ENCODE peak calls at places on chromosomes 7 and 10, in eight cellular contexts. One of them, this sample, is unnamed.

GRCh38 chr10:52197098-52197497 is 117.0 kb upstream of the DKK1 start:
- DNase-seq in hippocampal formation: no peak
- DNase-seq in activated CD4-positive, alpha-beta T cell treated with anti-CD3 and anti-CD28 coated beads for 48 hours: no peak
- DNase-seq in ELR: no peak
- DNase-seq in upper lobe of right lung: no peak
- DNase-seq in mesendoderm: no peak
- DNase-seq in activated CD8-positive, alpha-beta T cell treated with anti-CD3 and anti-CD28 coated beads for 36 hours: no peak
- DNase-seq in activated naive CD8-positive, alpha-beta T cell treated with anti-CD3 and anti-CD28 coated beads, Interleukin-2, amount 50 U/mL, for 24 hours: no peak
- DNase-seq in this sample: no peak

GRCh38 chr10:5876181-5876768 is 13.4 kb downstream of the ANKRD16 start:
- DNase-seq in hippocampal formation: no peak
- DNase-seq in activated CD4-positive, alpha-beta T cell treated with anti-CD3 and anti-CD28 coated beads for 48 hours: no peak
- DNase-seq in ELR: no peak
- DNase-seq in upper lobe of right lung: no peak
- DNase-seq in mesendoderm: no peak
- DNase-seq in activated CD8-positive, alpha-beta T cell treated with anti-CD3 and anti-CD28 coated beads for 36 hours: no peak
- DNase-seq in activated naive CD8-positive, alpha-beta T cell treated with anti-CD3 and anti-CD28 coated beads, Interleukin-2, amount 50 U/mL, for 24 hours: no peak
- DNase-seq in this sample: no peak

GRCh38 chr7:92749327-92749730 is 87.0 kb downstream of the CDK6 start:
- DNase-seq in hippocampal formation: no peak
- DNase-seq in activated CD4-positive, alpha-beta T cell treated with anti-CD3 and anti-CD28 coated beads for 48 hours: no peak
- DNase-seq in ELR: peak; percentile 58
- DNase-seq in upper lobe of right lung: no peak
- DNase-seq in mesendoderm: no peak
- DNase-seq in activated CD8-positive, alpha-beta T cell treated with anti-CD3 and anti-CD28 coated beads for 36 hours: no peak
- DNase-seq in activated naive CD8-positive, alpha-beta T cell treated with anti-CD3 and anti-CD28 coated beads, Interleukin-2, amount 50 U/mL, for 24 hours: no peak
- DNase-seq in this sample: no peak

GRCh38 chr10:24118246-24118645 is 90.7 kb upstream of the KIAA1217 start:
- DNase-seq in hippocampal formation: no peak
- DNase-seq in activated CD4-positive, alpha-beta T cell treated with anti-CD3 and anti-CD28 coated beads for 48 hours: no peak
- DNase-seq in ELR: no peak
- DNase-seq in upper lobe of right lung: no peak
- DNase-seq in mesendoderm: peak; percentile 66
- DNase-seq in activated CD8-positive, alpha-beta T cell treated with anti-CD3 and anti-CD28 coated beads for 36 hours: no peak
- DNase-seq in activated naive CD8-positive, alpha-beta T cell treated with anti-CD3 and anti-CD28 coated beads, Interleukin-2, amount 50 U/mL, for 24 hours: no peak
- DNase-seq in this sample: no peak

GRCh38 chr7:96952974-96953391 is 52.4 kb upstream of the DLX6 start:
- DNase-seq in hippocampal formation: no peak
- DNase-seq in activated CD4-positive, alpha-beta T cell treated with anti-CD3 and anti-CD28 coated beads for 48 hours: peak; percentile 2
- DNase-seq in ELR: peak; percentile 30
- DNase-seq in upper lobe of right lung: no peak
- DNase-seq in mesendoderm: no peak
- DNase-seq in activated CD8-positive, alpha-beta T cell treated with anti-CD3 and anti-CD28 coated beads for 36 hours: no peak
- DNase-seq in activated naive CD8-positive, alpha-beta T cell treated with anti-CD3 and anti-CD28 coated beads, Interleukin-2, amount 50 U/mL, for 24 hours: no peak
- DNase-seq in this sample: no peak

GRCh38 chr10:26478061-26478460 is 39.9 kb downstream of the APBB1IP start:
- DNase-seq in hippocampal formation: no peak
- DNase-seq in activated CD4-positive, alpha-beta T cell treated with anti-CD3 and anti-CD28 coated beads for 48 hours: no peak
- DNase-seq in ELR: no peak
- DNase-seq in upper lobe of right lung: no peak
- DNase-seq in mesendoderm: no peak
- DNase-seq in activated CD8-positive, alpha-beta T cell treated with anti-CD3 and anti-CD28 coated beads for 36 hours: peak; percentile 30
- DNase-seq in activated naive CD8-positive, alpha-beta T cell treated with anti-CD3 and anti-CD28 coated beads, Interleukin-2, amount 50 U/mL, for 24 hours: no peak
- DNase-seq in this sample: no peak

GRCh38 chr7:102063736-102064135 is 222.9 kb upstream of the SH2B2 start:
- DNase-seq in hippocampal formation: no peak
- DNase-seq in activated CD4-positive, alpha-beta T cell treated with anti-CD3 and anti-CD28 coated beads for 48 hours: no peak
- DNase-seq in ELR: peak; percentile 91
- DNase-seq in upper lobe of right lung: peak; percentile 71
- DNase-seq in mesendoderm: peak; percentile 98
- DNase-seq in activated CD8-positive, alpha-beta T cell treated with anti-CD3 and anti-CD28 coated beads for 36 hours: no peak
- DNase-seq in activated naive CD8-positive, alpha-beta T cell treated with anti-CD3 and anti-CD28 coated beads, Interleukin-2, amount 50 U/mL, for 24 hours: no peak
- DNase-seq in this sample: no peak

GRCh38 chr7:90250601-90251303 is 5.8 kb downstream of the CFAP69 start:
- DNase-seq in hippocampal formation: no peak
- DNase-seq in activated CD4-positive, alpha-beta T cell treated with anti-CD3 and anti-CD28 coated beads for 48 hours: no peak
- DNase-seq in ELR: no peak
- DNase-seq in upper lobe of right lung: no peak
- DNase-seq in mesendoderm: peak; percentile 33
- DNase-seq in activated CD8-positive, alpha-beta T cell treated with anti-CD3 and anti-CD28 coated beads for 36 hours: no peak
- DNase-seq in activated naive CD8-positive, alpha-beta T cell treated with anti-CD3 and anti-CD28 coated beads, Interleukin-2, amount 50 U/mL, for 24 hours: no peak
- DNase-seq in this sample: no peak

GRCh38 chr10:79403441-79404230 is 41.8 kb downstream of the ZCCHC24 start:
- DNase-seq in hippocampal formation: peak; percentile 79
- DNase-seq in activated CD4-positive, alpha-beta T cell treated with anti-CD3 and anti-CD28 coated beads for 48 hours: no peak
- DNase-seq in ELR: no peak
- DNase-seq in upper lobe of right lung: peak; percentile 65
- DNase-seq in mesendoderm: peak; percentile 79
- DNase-seq in activated CD8-positive, alpha-beta T cell treated with anti-CD3 and anti-CD28 coated beads for 36 hours: no peak
- DNase-seq in activated naive CD8-positive, alpha-beta T cell treated with anti-CD3 and anti-CD28 coated beads, Interleukin-2, amount 50 U/mL, for 24 hours: no peak
- DNase-seq in this sample: no peak

GRCh38 chr10:91415816-91416215 is 5.7 kb downstream of the HECTD2 start:
- DNase-seq in hippocampal formation: no peak
- DNase-seq in activated CD4-positive, alpha-beta T cell treated with anti-CD3 and anti-CD28 coated beads for 48 hours: no peak
- DNase-seq in ELR: peak; percentile 15
- DNase-seq in upper lobe of right lung: no peak
- DNase-seq in mesendoderm: no peak
- DNase-seq in activated CD8-positive, alpha-beta T cell treated with anti-CD3 and anti-CD28 coated beads for 36 hours: no peak
- DNase-seq in activated naive CD8-positive, alpha-beta T cell treated with anti-CD3 and anti-CD28 coated beads, Interleukin-2, amount 50 U/mL, for 24 hours: no peak
- DNase-seq in this sample: no peak

GRCh38 chr10:129446182-129446581 is 20.9 kb upstream of the MGMT start:
- DNase-seq in hippocampal formation: no peak
- DNase-seq in activated CD4-positive, alpha-beta T cell treated with anti-CD3 and anti-CD28 coated beads for 48 hours: no peak
- DNase-seq in ELR: no peak
- DNase-seq in upper lobe of right lung: no peak
- DNase-seq in mesendoderm: peak; percentile 59
- DNase-seq in activated CD8-positive, alpha-beta T cell treated with anti-CD3 and anti-CD28 coated beads for 36 hours: no peak
- DNase-seq in activated naive CD8-positive, alpha-beta T cell treated with anti-CD3 and anti-CD28 coated beads, Interleukin-2, amount 50 U/mL, for 24 hours: no peak
- DNase-seq in this sample: no peak

GRCh38 chr10:12934777-12935176 is 66.7 kb downstream of the CCDC3 start:
- DNase-seq in hippocampal formation: no peak
- DNase-seq in activated CD4-positive, alpha-beta T cell treated with anti-CD3 and anti-CD28 coated beads for 48 hours: no peak
- DNase-seq in ELR: peak; percentile 4
- DNase-seq in upper lobe of right lung: no peak
- DNase-seq in mesendoderm: no peak
- DNase-seq in activated CD8-positive, alpha-beta T cell treated with anti-CD3 and anti-CD28 coated beads for 36 hours: no peak
- DNase-seq in activated naive CD8-positive, alpha-beta T cell treated with anti-CD3 and anti-CD28 coated beads, Interleukin-2, amount 50 U/mL, for 24 hours: no peak
- DNase-seq in this sample: peak; percentile 11

GRCh38 chr10:83012866-83013265 is 1126.4 kb upstream of the GHITM start:
- DNase-seq in hippocampal formation: no peak
- DNase-seq in activated CD4-positive, alpha-beta T cell treated with anti-CD3 and anti-CD28 coated beads for 48 hours: no peak
- DNase-seq in ELR: peak; percentile 48
- DNase-seq in upper lobe of right lung: no peak
- DNase-seq in mesendoderm: peak; percentile 79
- DNase-seq in activated CD8-positive, alpha-beta T cell treated with anti-CD3 and anti-CD28 coated beads for 36 hours: no peak
- DNase-seq in activated naive CD8-positive, alpha-beta T cell treated with anti-CD3 and anti-CD28 coated beads, Interleukin-2, amount 50 U/mL, for 24 hours: no peak
- DNase-seq in this sample: no peak

GRCh38 chr7:80106498-80107113 is 28.0 kb upstream of the GNAI1 start:
- DNase-seq in hippocampal formation: no peak
- DNase-seq in activated CD4-positive, alpha-beta T cell treated with anti-CD3 and anti-CD28 coated beads for 48 hours: no peak
- DNase-seq in ELR: no peak
- DNase-seq in upper lobe of right lung: no peak
- DNase-seq in mesendoderm: peak; percentile 7
- DNase-seq in activated CD8-positive, alpha-beta T cell treated with anti-CD3 and anti-CD28 coated beads for 36 hours: no peak
- DNase-seq in activated naive CD8-positive, alpha-beta T cell treated with anti-CD3 and anti-CD28 coated beads, Interleukin-2, amount 50 U/mL, for 24 hours: no peak
- DNase-seq in this sample: no peak

GRCh38 chr10:42883993-42884983 is 101.7 kb downstream of the BMS1 start:
- DNase-seq in hippocampal formation: no peak
- DNase-seq in activated CD4-positive, alpha-beta T cell treated with anti-CD3 and anti-CD28 coated beads for 48 hours: no peak
- DNase-seq in ELR: no peak
- DNase-seq in upper lobe of right lung: peak; percentile 52
- DNase-seq in mesendoderm: no peak
- DNase-seq in activated CD8-positive, alpha-beta T cell treated with anti-CD3 and anti-CD28 coated beads for 36 hours: no peak
- DNase-seq in activated naive CD8-positive, alpha-beta T cell treated with anti-CD3 and anti-CD28 coated beads, Interleukin-2, amount 50 U/mL, for 24 hours: no peak
- DNase-seq in this sample: no peak

GRCh38 chr10:97991875-97992274 is 38.5 kb downstream of the CRTAC1 start:
- DNase-seq in hippocampal formation: no peak
- DNase-seq in activated CD4-positive, alpha-beta T cell treated with anti-CD3 and anti-CD28 coated beads for 48 hours: no peak
- DNase-seq in ELR: peak; percentile 33
- DNase-seq in upper lobe of right lung: no peak
- DNase-seq in mesendoderm: peak; percentile 73
- DNase-seq in activated CD8-positive, alpha-beta T cell treated with anti-CD3 and anti-CD28 coated beads for 36 hours: no peak
- DNase-seq in activated naive CD8-positive, alpha-beta T cell treated with anti-CD3 and anti-CD28 coated beads, Interleukin-2, amount 50 U/mL, for 24 hours: no peak
- DNase-seq in this sample: no peak

GRCh38 chr10:98267069-98267893 is 713 bp downstream of the LOXL4 start:
- DNase-seq in hippocampal formation: no peak
- DNase-seq in activated CD4-positive, alpha-beta T cell treated with anti-CD3 and anti-CD28 coated beads for 48 hours: no peak
- DNase-seq in ELR: no peak
- DNase-seq in upper lobe of right lung: no peak
- DNase-seq in mesendoderm: no peak
- DNase-seq in activated CD8-positive, alpha-beta T cell treated with anti-CD3 and anti-CD28 coated beads for 36 hours: no peak
- DNase-seq in activated naive CD8-positive, alpha-beta T cell treated with anti-CD3 and anti-CD28 coated beads, Interleukin-2, amount 50 U/mL, for 24 hours: no peak
- DNase-seq in this sample: no peak

GRCh38 chr10:130878131-130878530 is 433.4 kb downstream of the TCERG1L start:
- DNase-seq in hippocampal formation: no peak
- DNase-seq in activated CD4-positive, alpha-beta T cell treated with anti-CD3 and anti-CD28 coated beads for 48 hours: no peak
- DNase-seq in ELR: no peak
- DNase-seq in upper lobe of right lung: no peak
- DNase-seq in mesendoderm: no peak
- DNase-seq in activated CD8-positive, alpha-beta T cell treated with anti-CD3 and anti-CD28 coated beads for 36 hours: no peak
- DNase-seq in activated naive CD8-positive, alpha-beta T cell treated with anti-CD3 and anti-CD28 coated beads, Interleukin-2, amount 50 U/mL, for 24 hours: no peak
- DNase-seq in this sample: no peak

GRCh38 chr7:44149571-44150465 is 8.7 kb upstream of the MYL7 start:
- DNase-seq in hippocampal formation: no peak
- DNase-seq in activated CD4-positive, alpha-beta T cell treated with anti-CD3 and anti-CD28 coated beads for 48 hours: no peak
- DNase-seq in ELR: no peak
- DNase-seq in upper lobe of right lung: no peak
- DNase-seq in mesendoderm: no peak
- DNase-seq in activated CD8-positive, alpha-beta T cell treated with anti-CD3 and anti-CD28 coated beads for 36 hours: no peak
- DNase-seq in activated naive CD8-positive, alpha-beta T cell treated with anti-CD3 and anti-CD28 coated beads, Interleukin-2, amount 50 U/mL, for 24 hours: no peak
- DNase-seq in this sample: no peak

GRCh38 chr10:121702351-121703320 is 104.4 kb upstream of the FGFR2 start:
- DNase-seq in hippocampal formation: no peak
- DNase-seq in activated CD4-positive, alpha-beta T cell treated with anti-CD3 and anti-CD28 coated beads for 48 hours: no peak
- DNase-seq in ELR: peak; percentile 59
- DNase-seq in upper lobe of right lung: no peak
- DNase-seq in mesendoderm: no peak
- DNase-seq in activated CD8-positive, alpha-beta T cell treated with anti-CD3 and anti-CD28 coated beads for 36 hours: no peak
- DNase-seq in activated naive CD8-positive, alpha-beta T cell treated with anti-CD3 and anti-CD28 coated beads, Interleukin-2, amount 50 U/mL, for 24 hours: no peak
- DNase-seq in this sample: no peak

GRCh38 chr7:5769571-5769970 is 11.9 kb downstream of the RNF216 start:
- DNase-seq in hippocampal formation: no peak
- DNase-seq in activated CD4-positive, alpha-beta T cell treated with anti-CD3 and anti-CD28 coated beads for 48 hours: no peak
- DNase-seq in ELR: no peak
- DNase-seq in upper lobe of right lung: no peak
- DNase-seq in mesendoderm: no peak
- DNase-seq in activated CD8-positive, alpha-beta T cell treated with anti-CD3 and anti-CD28 coated beads for 36 hours: no peak
- DNase-seq in activated naive CD8-positive, alpha-beta T cell treated with anti-CD3 and anti-CD28 coated beads, Interleukin-2, amount 50 U/mL, for 24 hours: no peak
- DNase-seq in this sample: no peak

GRCh38 chr7:10863476-10863875 is 110.2 kb upstream of the PHF14 start:
- DNase-seq in hippocampal formation: no peak
- DNase-seq in activated CD4-positive, alpha-beta T cell treated with anti-CD3 and anti-CD28 coated beads for 48 hours: no peak
- DNase-seq in ELR: no peak
- DNase-seq in upper lobe of right lung: no peak
- DNase-seq in mesendoderm: no peak
- DNase-seq in activated CD8-positive, alpha-beta T cell treated with anti-CD3 and anti-CD28 coated beads for 36 hours: no peak
- DNase-seq in activated naive CD8-positive, alpha-beta T cell treated with anti-CD3 and anti-CD28 coated beads, Interleukin-2, amount 50 U/mL, for 24 hours: no peak
- DNase-seq in this sample: no peak

GRCh38 chr7:105906690-105907089 is 30.3 kb upstream of the ATXN7L1 start:
- DNase-seq in hippocampal formation: no peak
- DNase-seq in activated CD4-positive, alpha-beta T cell treated with anti-CD3 and anti-CD28 coated beads for 48 hours: no peak
- DNase-seq in ELR: no peak
- DNase-seq in upper lobe of right lung: no peak
- DNase-seq in mesendoderm: no peak
- DNase-seq in activated CD8-positive, alpha-beta T cell treated with anti-CD3 and anti-CD28 coated beads for 36 hours: no peak
- DNase-seq in activated naive CD8-positive, alpha-beta T cell treated with anti-CD3 and anti-CD28 coated beads, Interleukin-2, amount 50 U/mL, for 24 hours: no peak
- DNase-seq in this sample: no peak

GRCh38 chr10:119268871-119269506 is 61.6 kb downstream of the GRK5 start:
- DNase-seq in hippocampal formation: no peak
- DNase-seq in activated CD4-positive, alpha-beta T cell treated with anti-CD3 and anti-CD28 coated beads for 48 hours: peak; percentile 56
- DNase-seq in ELR: no peak
- DNase-seq in upper lobe of right lung: peak; percentile 54
- DNase-seq in mesendoderm: no peak
- DNase-seq in activated CD8-positive, alpha-beta T cell treated with anti-CD3 and anti-CD28 coated beads for 36 hours: peak; percentile 77
- DNase-seq in activated naive CD8-positive, alpha-beta T cell treated with anti-CD3 and anti-CD28 coated beads, Interleukin-2, amount 50 U/mL, for 24 hours: peak; percentile 49
- DNase-seq in this sample: peak; percentile 64

GRCh38 chr7:100510437-100511239 is 26.9 kb downstream of the NYAP1 start:
- DNase-seq in hippocampal formation: no peak
- DNase-seq in activated CD4-positive, alpha-beta T cell treated with anti-CD3 and anti-CD28 coated beads for 48 hours: no peak
- DNase-seq in ELR: no peak
- DNase-seq in upper lobe of right lung: no peak
- DNase-seq in mesendoderm: no peak
- DNase-seq in activated CD8-positive, alpha-beta T cell treated with anti-CD3 and anti-CD28 coated beads for 36 hours: no peak
- DNase-seq in activated naive CD8-positive, alpha-beta T cell treated with anti-CD3 and anti-CD28 coated beads, Interleukin-2, amount 50 U/mL, for 24 hours: no peak
- DNase-seq in this sample: peak; percentile 93

GRCh38 chr10:11098628-11099027 is 81.0 kb downstream of the CELF2 start:
- DNase-seq in hippocampal formation: no peak
- DNase-seq in activated CD4-positive, alpha-beta T cell treated with anti-CD3 and anti-CD28 coated beads for 48 hours: no peak
- DNase-seq in ELR: no peak
- DNase-seq in upper lobe of right lung: no peak
- DNase-seq in mesendoderm: no peak
- DNase-seq in activated CD8-positive, alpha-beta T cell treated with anti-CD3 and anti-CD28 coated beads for 36 hours: no peak
- DNase-seq in activated naive CD8-positive, alpha-beta T cell treated with anti-CD3 and anti-CD28 coated beads, Interleukin-2, amount 50 U/mL, for 24 hours: no peak
- DNase-seq in this sample: no peak

GRCh38 chr10:117885206-117885605 is 161.5 kb downstream of the RAB11FIP2 start:
- DNase-seq in hippocampal formation: no peak
- DNase-seq in activated CD4-positive, alpha-beta T cell treated with anti-CD3 and anti-CD28 coated beads for 48 hours: no peak
- DNase-seq in ELR: no peak
- DNase-seq in upper lobe of right lung: no peak
- DNase-seq in mesendoderm: peak; percentile 27
- DNase-seq in activated CD8-positive, alpha-beta T cell treated with anti-CD3 and anti-CD28 coated beads for 36 hours: no peak
- DNase-seq in activated naive CD8-positive, alpha-beta T cell treated with anti-CD3 and anti-CD28 coated beads, Interleukin-2, amount 50 U/mL, for 24 hours: no peak
- DNase-seq in this sample: no peak

This sample was measured in erythroblast.